ENCODE peak calls at places on chromosomes 4 and X, in six cellular contexts. P is iris pigment epithelial cell, Y is fibroblast of mammary gland, K is nephron progenitor cell, M is Ammon's horn, H is neural crest cell. E is an unnamed sample.

GRCh38 chrX:48937065-48937907 is 18.5 kb upstream of the PIM2 start:
- DNase-seq in P (peak), Y (peak), K (no peak), M (peak), H (no peak), E (no peak)

GRCh38 chrX:130165181-130165702 is 399 bp downstream of the AIFM1 start:
- DNase-seq in P (peak), Y (peak), K (no peak), M (no peak), H (no peak), E (no peak)

GRCh38 chr4:186820371-186820990 is 96.8 kb upstream of the FAT1 start:
- DNase-seq in P (peak), Y (peak), K (no peak), M (no peak), H (no peak), E (peak)

GRCh38 chrX:17007134-17007768 is 60.8 kb downstream of the REPS2 start:
- DNase-seq in P (peak), Y (peak), K (peak), M (peak), H (no peak), E (no peak)

GRCh38 chr4:56326363-56326762 is 60.9 kb downstream of the AASDH start:
- DNase-seq in P (no peak), Y (no peak), K (no peak), M (no peak), H (no peak), E (no peak)

GRCh38 chr4:173522160-173522873 is 7.7 kb downstream of the HAND2 start:
- DNase-seq in P (peak), Y (peak), K (peak), M (no peak), H (no peak), E (peak)

GRCh38 chr4:114318309-114318708 is 280.3 kb upstream of the UGT8 start:
- DNase-seq in P (peak), Y (no peak), K (no peak), M (no peak), H (no peak), E (peak)

GRCh38 chr4:79173186-79173585 is 152.7 kb downstream of the NAA11 start:
- DNase-seq in P (no peak), Y (no peak), K (no peak), M (no peak), H (no peak), E (no peak)

GRCh38 chrX:49726966-49727365 is 31.2 kb upstream of the PAGE1 start:
- DNase-seq in P (no peak), Y (no peak), K (no peak), M (no peak), H (no peak), E (no peak)

GRCh38 chrX:150907474-150907873 is 9.0 kb upstream of the CD99L2 start:
- DNase-seq in P (no peak), Y (no peak), K (no peak), M (no peak), H (no peak), E (no peak)

GRCh38 chrX:117895418-117895817 is 221.2 kb downstream of the KLHL13 start:
- DNase-seq in P (no peak), Y (no peak), K (no peak), M (no peak), H (no peak), E (no peak)

GRCh38 chrX:20988118-20988517 is 386.1 kb upstream of the CNKSR2 start:
- DNase-seq in P (no peak), Y (peak), K (no peak), M (no peak), H (no peak), E (no peak)

GRCh38 chrX:11010476-11010875 is 100.7 kb upstream of the HCCS start:
- DNase-seq in P (peak), Y (peak), K (no peak), M (no peak), H (no peak), E (no peak)